ENCODE peak calls at places on chromosomes 16 and 17, in four cellular contexts. One of them, this sample, is unnamed.

GRCh38 chr17:53278466-53278865 is 544.3 kb upstream of the KIF2B start:
- DNase-seq in IMR-90: no peak
- DNase-seq in AG10803: no peak
- DNase-seq in cardiac muscle cell: no peak
- DNase-seq in this sample: no peak

GRCh38 chr16:69286941-69287713 is 24.0 kb upstream of the VPS4A start:
- DNase-seq in AG10803: peak; percentile 75
- DNase-seq in cardiac muscle cell: peak; percentile 78
- DNase-seq in IMR-90: peak; percentile 78
- DNase-seq in this sample: peak; percentile 56

GRCh38 chr17:17350491-17351355 is 47.5 kb downstream of the NT5M start:
- DNase-seq in AG10803: no peak
- DNase-seq in IMR-90: peak; percentile 54
- DNase-seq in cardiac muscle cell: peak; percentile 14
- DNase-seq in this sample: peak; percentile 39

GRCh38 chr17:199195-199604 is 17.8 kb upstream of the DOC2B start:
- DNase-seq in AG10803: peak; percentile 13
- DNase-seq in IMR-90: peak; percentile 16
- DNase-seq in cardiac muscle cell: no peak
- DNase-seq in this sample: no peak

GRCh38 chr17:79748296-79749099 is 17.8 kb downstream of the ENPP7 start:
- DNase-seq in AG10803: no peak
- DNase-seq in IMR-90: no peak
- DNase-seq in cardiac muscle cell: no peak
- DNase-seq in this sample: no peak

GRCh38 chr16:13607289-13607688 is 312.7 kb upstream of the ERCC4 start:
- DNase-seq in IMR-90: no peak
- DNase-seq in AG10803: no peak
- DNase-seq in cardiac muscle cell: no peak
- DNase-seq in this sample: no peak

GRCh38 chr17:40886090-40886489 is 1.0 kb upstream of the KRT20 start:
- DNase-seq in cardiac muscle cell: no peak
- DNase-seq in IMR-90: peak; percentile 67
- DNase-seq in AG10803: peak; percentile 6
- DNase-seq in this sample: no peak

GRCh38 chr16:1823821-1824220 is 2.8 kb downstream of the HAGH start:
- DNase-seq in cardiac muscle cell: peak; percentile 58
- DNase-seq in IMR-90: peak; percentile 59
- DNase-seq in AG10803: peak; percentile 20
- DNase-seq in this sample: peak; percentile 60

GRCh38 chr16:46730126-46730525 is 18.0 kb downstream of the MYLK3 start:
- DNase-seq in cardiac muscle cell: no peak
- DNase-seq in IMR-90: no peak
- DNase-seq in AG10803: no peak
- DNase-seq in this sample: no peak

GRCh38 chr17:72176902-72177660 is 56.3 kb downstream of the SOX9 start:
- DNase-seq in AG10803: peak; percentile 12
- DNase-seq in cardiac muscle cell: no peak
- DNase-seq in IMR-90: peak; percentile 77
- DNase-seq in this sample: no peak

GRCh38 chr17:72946696-72947095 is 145.8 kb downstream of the SLC39A11 start:
- DNase-seq in IMR-90: no peak
- DNase-seq in AG10803: no peak
- DNase-seq in cardiac muscle cell: no peak
- DNase-seq in this sample: no peak

GRCh38 chr17:71792966-71793365 is 327.9 kb upstream of the SOX9 start:
- DNase-seq in IMR-90: peak; percentile 81
- DNase-seq in cardiac muscle cell: peak; percentile 26
- DNase-seq in AG10803: peak; percentile 77
- DNase-seq in this sample: peak; percentile 97

GRCh38 chr16:19223235-19223847 is 55.3 kb downstream of the SYT17 start:
- DNase-seq in cardiac muscle cell: peak; percentile 14
- DNase-seq in IMR-90: peak; percentile 4
- DNase-seq in AG10803: no peak
- DNase-seq in this sample: peak; percentile 16

GRCh38 chr17:82324566-82325285 is 7.3 kb upstream of the CD7 start:
- DNase-seq in cardiac muscle cell: no peak
- DNase-seq in AG10803: no peak
- DNase-seq in IMR-90: no peak
- DNase-seq in this sample: peak; percentile 31

GRCh38 chr16:68445458-68445857 is 2.9 kb downstream of the SMPD3 start:
- DNase-seq in IMR-90: peak; percentile 5
- DNase-seq in cardiac muscle cell: peak; percentile 64
- DNase-seq in AG10803: no peak
- DNase-seq in this sample: peak; percentile 58

GRCh38 chr17:45224671-45225050 is 3.0 kb downstream of the FMNL1 start:
- DNase-seq in cardiac muscle cell: no peak
- DNase-seq in IMR-90: no peak
- DNase-seq in AG10803: no peak
- DNase-seq in this sample: no peak
- H3K4me3 ChIP-seq in cardiac muscle cell: no peak overlapping the region
- H3K4me3 ChIP-seq in IMR-90: no peak overlapping the region
- H3K4me3 ChIP-seq in AG10803: no peak overlapping the region
- H3K4me3 ChIP-seq in this sample: no peak overlapping the region

DNA sequence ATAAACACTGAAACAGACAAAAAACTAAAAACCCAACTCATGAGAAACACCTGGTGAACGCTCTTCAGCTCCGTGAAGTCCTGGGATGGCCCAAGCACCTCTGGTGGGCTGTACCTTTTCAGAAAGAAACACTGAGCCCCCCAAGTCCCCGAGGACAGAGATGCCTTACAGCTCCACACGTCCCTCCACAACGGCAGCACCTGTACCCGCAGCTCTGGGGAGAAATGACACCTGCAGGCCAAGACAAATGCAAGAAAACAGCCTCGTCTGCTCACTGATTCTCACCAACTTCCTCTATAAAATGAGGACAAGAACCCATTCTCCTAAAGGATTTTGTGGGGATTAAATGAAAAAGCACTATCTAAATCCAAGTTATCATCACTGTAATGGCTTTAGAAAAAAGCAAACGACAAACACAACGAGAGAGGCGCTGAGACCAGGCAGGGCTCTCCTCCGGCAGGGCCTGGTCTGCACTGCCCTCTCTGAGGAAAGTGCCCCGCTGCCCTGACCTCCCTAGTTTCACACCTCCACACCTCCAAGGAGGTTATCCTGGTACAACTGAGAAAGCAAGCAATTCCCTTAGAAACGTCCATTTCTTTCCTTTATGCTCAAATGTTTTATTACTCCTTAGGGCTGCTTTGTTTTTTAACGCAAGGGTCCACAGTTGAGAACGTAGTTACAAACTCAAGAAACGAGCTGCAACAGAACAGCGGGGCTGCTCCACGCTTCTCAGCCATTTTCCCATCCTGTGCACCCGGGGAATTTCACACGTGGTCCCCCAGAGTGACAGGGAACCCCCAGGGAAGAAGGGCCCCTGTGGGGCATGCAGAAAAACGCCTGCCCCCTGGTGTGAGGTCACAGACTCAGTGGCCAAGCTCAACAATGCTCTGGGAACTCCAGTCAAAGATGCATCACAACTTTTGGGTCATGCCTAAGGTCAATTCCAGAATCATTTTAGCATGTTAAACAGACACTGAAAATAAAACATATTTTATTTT is 115.0 kb downstream of the ZNF778 start:
- DNase-seq in AG10803: no peak
- DNase-seq in IMR-90: no peak
- DNase-seq in cardiac muscle cell: no peak
- DNase-seq in this sample: no peak
- TF ChIP-seq CTCF in AG10803: peak; percentile 6
- TF ChIP-seq CTCF in IMR-90: no peak
- TF ChIP-seq CTCF in cardiac muscle cell: no peak
- TF ChIP-seq CTCF in this sample: no peak

GRCh38 chr17:77570565-77570898 is 388.0 kb upstream of the TNRC6C start:
- DNase-seq in AG10803: no peak
- DNase-seq in IMR-90: no peak
- DNase-seq in cardiac muscle cell: no peak
- DNase-seq in this sample: no peak

GRCh38 chr17:77571562-77571981 is 386.9 kb upstream of the TNRC6C start:
- DNase-seq in cardiac muscle cell: peak; percentile 7
- DNase-seq in AG10803: peak; percentile 9
- DNase-seq in IMR-90: peak; percentile 6
- DNase-seq in this sample: no peak

GRCh38 chr17:77572851-77573250 is 385.7 kb upstream of the TNRC6C start:
- DNase-seq in IMR-90: no peak
- DNase-seq in cardiac muscle cell: no peak
- DNase-seq in AG10803: no peak
- DNase-seq in this sample: no peak

GRCh38 chr17:77571141-77571540 is 387.4 kb upstream of the TNRC6C start:
- DNase-seq in cardiac muscle cell: no peak
- DNase-seq in AG10803: no peak
- DNase-seq in IMR-90: no peak
- DNase-seq in this sample: no peak

DNA sequence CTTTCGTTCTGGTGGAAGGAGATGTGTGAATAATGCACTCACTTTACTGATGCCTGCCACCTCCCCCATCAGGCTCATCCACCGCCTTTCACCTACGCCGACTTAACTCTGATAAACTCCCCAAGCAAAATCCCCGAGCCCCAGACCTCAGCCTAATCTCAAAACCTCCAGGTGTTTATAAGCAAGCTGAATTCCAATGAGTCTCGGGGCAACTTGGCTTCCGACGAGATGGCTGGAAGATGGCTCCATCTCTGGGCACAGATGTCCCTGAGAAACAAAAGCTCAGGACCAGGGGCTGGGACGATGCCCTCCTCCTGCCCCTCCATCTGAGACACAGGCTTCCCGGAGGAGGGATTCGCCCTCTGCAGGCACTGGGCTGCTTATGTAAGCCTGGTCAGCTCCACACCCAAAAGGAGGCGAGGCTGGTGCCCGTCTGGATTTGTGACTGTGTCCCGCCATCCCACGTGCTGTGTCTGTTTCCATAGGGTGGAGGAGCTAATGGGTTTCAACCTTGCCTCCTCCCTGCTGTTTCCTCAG is 386.4 kb upstream of the TNRC6C start:
- DNase-seq in AG10803: no peak
- DNase-seq in IMR-90: no peak
- DNase-seq in cardiac muscle cell: no peak
- DNase-seq in this sample: no peak
- H3K4me3 ChIP-seq in AG10803: no peak overlapping the region
- H3K4me3 ChIP-seq in IMR-90: no peak overlapping the region
- H3K4me3 ChIP-seq in cardiac muscle cell: no peak overlapping the region
- H3K4me3 ChIP-seq in this sample: no peak overlapping the region

GRCh38 chr16:8982816-8983215 is 19.1 kb upstream of the USP7 start:
- DNase-seq in IMR-90: no peak
- DNase-seq in AG10803: no peak
- DNase-seq in cardiac muscle cell: no peak
- DNase-seq in this sample: no peak
- TF ChIP-seq CTCF in IMR-90: no peak
- TF ChIP-seq CTCF in AG10803: no peak
- TF ChIP-seq CTCF in cardiac muscle cell: no peak
- TF ChIP-seq CTCF in this sample: no peak

This sample was measured in bronchial epithelial cell.